ENCODE peak calls at places on chromosomes 11 and 22, in six cellular contexts. U is GM23338; M is CD4-positive, alpha-beta T cell; Y is progenitor cell of endocrine pancreas; N is heart left ventricle; G is astrocyte of the spinal cord. K is an unnamed sample.

GRCh38 chr22:48482771-48483170 is 1344.9 kb downstream of the BRD1 start:
- DNase-seq in U (no peak), M (no peak), Y (no peak), N (no peak), G (no peak), K (no peak)

GRCh38 chr11:118605116-118605867 is 2.1 kb upstream of the PHLDB1 start:
- DNase-seq in U (peak), M (no peak), Y (no peak), N (peak), G (peak), K (no peak)

GRCh38 chr11:70142171-70142875 is 60.8 kb upstream of the FADD start:
- DNase-seq in U (no peak), M (no peak), Y (no peak), N (no peak), G (no peak), K (no peak)

GRCh38 chr11:99419991-99420390 is 399.2 kb downstream of the CNTN5 start:
- DNase-seq in U (no peak), M (no peak), Y (no peak), N (no peak), G (no peak), K (no peak)

GRCh38 chr11:47592970-47593369 is 1.2 kb downstream of the C1QTNF4 start:
- DNase-seq in U (no peak), M (no peak), Y (no peak), N (no peak), G (no peak), K (no peak)

GRCh38 chr22:43921361-43921760 is 2.2 kb upstream of the PNPLA3 start:
- DNase-seq in U (no peak), M (no peak), Y (no peak), N (no peak), G (peak), K (no peak)

GRCh38 chr11:82864268-82864667 is 36.0 kb downstream of the PRCP start:
- DNase-seq in U (peak), M (peak), Y (peak), N (peak), G (peak), K (peak)

GRCh38 chr22:46484156-46484860 is 53.1 kb downstream of the CELSR1 start:
- DNase-seq in U (no peak), M (no peak), Y (no peak), N (no peak), G (no peak), K (no peak)

GRCh38 chr11:15969281-15969680 is 387.1 kb downstream of the SOX6 start:
- DNase-seq in U (no peak), M (no peak), Y (no peak), N (peak), G (peak), K (peak)

GRCh38 chr11:32198053-32198452 is 107.2 kb downstream of the RCN1 start:
- DNase-seq in U (peak), M (no peak), Y (no peak), N (no peak), G (no peak), K (no peak)

GRCh38 chr22:29109853-29110252 is 37.0 kb downstream of the KREMEN1 start:
- DNase-seq in U (no peak), M (no peak), Y (no peak), N (no peak), G (no peak), K (no peak)

GRCh38 chr11:19660076-19660475 is 52.6 kb upstream of the NAV2 start:
- DNase-seq in U (no peak), M (no peak), Y (no peak), N (no peak), G (peak), K (no peak)

GRCh38 chr22:23431337-23432072 is 148.6 kb downstream of the IGLL1 start:
- DNase-seq in U (no peak), M (no peak), Y (no peak), N (no peak), G (peak), K (no peak)

GRCh38 chr11:27213232-27213660 is 149.8 kb downstream of the CCDC34 start:
- DNase-seq in U (no peak), M (no peak), Y (no peak), N (no peak), G (peak), K (no peak)

GRCh38 chr11:69419662-69420061 is 61.8 kb upstream of the LINC01488 start:
- DNase-seq in U (no peak), M (no peak), Y (no peak), N (peak), G (no peak), K (no peak)

GRCh38 chr11:115552151-115552550 is 47.9 kb upstream of the CADM1 start:
- DNase-seq in U (no peak), M (no peak), Y (no peak), N (no peak), G (no peak), K (no peak)

GRCh38 chr11:68694404-68695297 is 10.3 kb downstream of the GAL start:
- DNase-seq in U (peak), M (no peak), Y (no peak), N (no peak), G (no peak), K (no peak)

GRCh38 chr11:134658481-134659080 is 246.5 kb upstream of the B3GAT1 start:
- DNase-seq in U (no peak), M (no peak), Y (peak), N (no peak), G (no peak), K (peak)

GRCh38 chr11:114322934-114323333 is 26.7 kb downstream of the NNMT start:
- DNase-seq in U (no peak), M (no peak), Y (no peak), N (no peak), G (no peak), K (no peak)

GRCh38 chr22:38110008-38110862 is at the start of gene BAIAP2L2:
- DNase-seq in U (peak), M (no peak), Y (no peak), N (no peak), G (no peak), K (no peak)

GRCh38 chr11:128482512-128483191 is 104.7 kb downstream of the ETS1 start:
- DNase-seq in U (no peak), M (peak), Y (no peak), N (peak), G (peak), K (no peak)

GRCh38 chr11:59523541-59523940 is 12.2 kb downstream of the OR4D9 start:
- DNase-seq in U (peak), M (no peak), Y (no peak), N (no peak), G (no peak), K (no peak)

GRCh38 chr11:3955299-3955665 is 99.8 kb downstream of the STIM1 start:
- DNase-seq in U (no peak), M (no peak), Y (no peak), N (no peak), G (no peak), K (no peak)

GRCh38 chr11:62445314-62445740 is 26.5 kb downstream of the SCGB1A1 start:
- DNase-seq in U (no peak), M (no peak), Y (no peak), N (peak), G (peak), K (no peak)

GRCh38 chr11:19644316-19644715 is 68.3 kb upstream of the NAV2 start:
- DNase-seq in U (no peak), M (no peak), Y (no peak), N (no peak), G (peak), K (no peak)

GRCh38 chr11:9575531-9576240 is 2.2 kb downstream of the WEE1 start:
- DNase-seq in U (no peak), M (no peak), Y (no peak), N (no peak), G (peak), K (no peak)

GRCh38 chr11:36035999-36036398 is 92.1 kb downstream of the LDLRAD3 start:
- DNase-seq in U (no peak), M (no peak), Y (no peak), N (no peak), G (no peak), K (no peak)

GRCh38 chr22:20095521-20095920 is 15.5 kb downstream of the DGCR8 start:
- DNase-seq in U (no peak), M (no peak), Y (no peak), N (no peak), G (no peak), K (no peak)

GRCh38 chr22:49427341-49427740 is 400.3 kb downstream of the BRD1 start:
- DNase-seq in U (no peak), M (no peak), Y (no peak), N (no peak), G (no peak), K (no peak)

GRCh38 chr22:39343259-39344045 is 6.3 kb upstream of the SYNGR1 start:
- DNase-seq in U (peak), M (peak), Y (peak), N (peak), G (peak), K (no peak)

GRCh38 chr11:63802637-63803414 is 10.4 kb upstream of the SPINDOC start:
- DNase-seq in U (no peak), M (no peak), Y (no peak), N (no peak), G (no peak), K (no peak)

GRCh38 chr11:67054851-67055523 is 1.7 kb upstream of the RHOD start:
- DNase-seq in U (no peak), M (no peak), Y (no peak), N (peak), G (peak), K (no peak)

GRCh38 chr11:101516546-101516945 is 67.3 kb downstream of the TRPC6 start:
- DNase-seq in U (peak), M (no peak), Y (no peak), N (no peak), G (no peak), K (no peak)

GRCh38 chr11:13965337-13965736 is 2.8 kb downstream of the SPON1 start:
- DNase-seq in U (peak), M (no peak), Y (no peak), N (no peak), G (no peak), K (no peak)

GRCh38 chr11:13972033-13972910 is 9.7 kb downstream of the SPON1 start:
- DNase-seq in U (no peak), M (no peak), Y (no peak), N (no peak), G (peak), K (no peak)

GRCh38 chr11:13972958-13973357 is 10.4 kb downstream of the SPON1 start:
- DNase-seq in U (no peak), M (no peak), Y (no peak), N (no peak), G (no peak), K (no peak)

GRCh38 chr11:13966486-13966885 is 4.0 kb downstream of the SPON1 start:
- DNase-seq in U (no peak), M (no peak), Y (no peak), N (no peak), G (no peak), K (no peak)

DNA sequence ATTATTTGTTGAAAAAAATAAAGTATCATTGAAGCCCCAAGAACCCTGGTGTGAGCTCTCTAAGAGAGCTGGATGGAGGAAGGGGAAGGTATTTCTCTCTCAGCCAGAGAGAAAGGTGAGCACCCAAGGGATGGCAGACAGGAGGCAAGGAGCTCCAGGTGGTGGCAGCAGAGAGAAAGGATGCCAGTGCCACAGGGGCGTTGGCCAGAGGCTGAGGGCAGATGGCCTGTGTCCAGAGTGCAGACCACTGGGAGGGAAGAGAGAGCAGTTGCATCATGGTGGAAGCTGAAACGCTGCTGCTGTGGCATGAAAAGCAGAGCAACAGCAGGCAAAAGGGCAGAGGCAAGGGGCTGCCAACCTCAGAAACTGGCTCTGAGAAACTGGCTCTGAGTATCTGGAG is 8.5 kb downstream of the SPON1 start:
- DNase-seq in U (peak), M (no peak), Y (no peak), N (peak), G (no peak), K (no peak)
- TF ChIP-seq CTCF in U (peak), M (peak), Y (peak), N (peak), G (peak), K (no peak)

DNA sequence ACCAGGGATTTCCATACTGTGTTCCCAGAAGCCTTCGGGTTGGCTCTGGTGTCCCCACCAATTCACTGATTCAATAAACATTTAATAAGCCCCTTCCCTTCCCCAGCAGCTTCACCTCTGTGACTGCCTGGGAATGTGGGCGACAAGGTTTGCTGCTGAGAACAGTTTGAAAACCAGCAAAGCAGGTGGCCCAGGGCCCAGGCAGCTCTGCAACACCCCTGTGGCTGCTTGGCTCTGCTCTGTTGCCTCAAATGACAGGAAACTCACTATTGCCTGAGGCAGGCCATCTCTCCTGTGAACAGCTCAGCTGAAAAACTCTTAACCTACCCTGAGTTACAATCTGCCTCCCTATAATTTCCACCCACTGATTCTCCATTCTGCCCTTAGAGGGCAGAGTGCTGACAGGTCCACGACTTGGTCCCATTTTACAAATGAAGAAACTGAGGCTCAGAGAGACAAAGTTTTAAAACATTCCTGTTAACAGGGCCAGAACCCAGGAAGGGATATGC is 10.5 kb downstream of the ADORA2A start:
- DNase-seq in U (no peak), M (no peak), Y (no peak), N (no peak), G (no peak), K (no peak)
- TF ChIP-seq CTCF in U (peak), M (no peak), Y (no peak), N (no peak), G (no peak), K (peak)

DNA sequence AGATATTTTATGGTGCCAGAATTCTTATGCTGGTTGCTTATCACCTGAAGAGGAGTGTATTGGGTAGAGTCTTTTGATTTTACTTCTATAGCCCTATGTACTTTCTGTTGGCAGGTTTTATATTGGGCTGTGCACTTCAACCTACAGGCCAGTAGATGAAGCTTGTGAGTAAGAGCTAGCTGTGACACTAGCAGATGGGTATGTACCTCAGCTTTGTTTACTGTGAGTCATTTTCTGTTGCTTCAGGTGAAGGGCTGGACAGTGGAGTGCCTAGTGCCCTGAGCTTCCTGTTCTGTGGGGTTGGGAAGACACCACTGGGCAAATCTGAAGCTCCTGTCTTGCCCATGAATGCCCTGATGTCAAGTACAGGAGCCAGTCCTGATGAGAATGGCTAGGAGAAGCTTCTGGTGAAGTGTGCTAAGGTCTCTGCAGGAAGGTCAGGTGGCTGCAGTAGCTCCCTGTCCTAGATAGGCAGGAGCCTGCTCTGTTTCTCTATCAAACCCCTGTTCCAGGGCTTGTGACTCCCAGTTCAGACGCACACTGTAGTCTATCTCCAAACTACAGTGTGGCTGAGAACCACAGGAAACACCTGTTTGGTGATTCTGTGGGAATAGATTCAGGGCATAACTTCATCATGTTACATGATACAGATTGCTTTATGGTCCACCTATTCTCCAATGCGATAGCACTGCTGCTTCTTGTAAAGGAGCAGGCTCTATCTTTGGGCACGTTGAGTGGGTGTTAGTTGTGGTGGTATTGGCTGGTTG is 755.7 kb downstream of the KCNA4 start:
- DNase-seq in U (no peak), M (no peak), Y (no peak), N (no peak), G (peak), K (no peak)
- TF ChIP-seq CTCF in U (no peak), M (no peak), Y (no peak), N (no peak), G (no peak), K (no peak)

DNA sequence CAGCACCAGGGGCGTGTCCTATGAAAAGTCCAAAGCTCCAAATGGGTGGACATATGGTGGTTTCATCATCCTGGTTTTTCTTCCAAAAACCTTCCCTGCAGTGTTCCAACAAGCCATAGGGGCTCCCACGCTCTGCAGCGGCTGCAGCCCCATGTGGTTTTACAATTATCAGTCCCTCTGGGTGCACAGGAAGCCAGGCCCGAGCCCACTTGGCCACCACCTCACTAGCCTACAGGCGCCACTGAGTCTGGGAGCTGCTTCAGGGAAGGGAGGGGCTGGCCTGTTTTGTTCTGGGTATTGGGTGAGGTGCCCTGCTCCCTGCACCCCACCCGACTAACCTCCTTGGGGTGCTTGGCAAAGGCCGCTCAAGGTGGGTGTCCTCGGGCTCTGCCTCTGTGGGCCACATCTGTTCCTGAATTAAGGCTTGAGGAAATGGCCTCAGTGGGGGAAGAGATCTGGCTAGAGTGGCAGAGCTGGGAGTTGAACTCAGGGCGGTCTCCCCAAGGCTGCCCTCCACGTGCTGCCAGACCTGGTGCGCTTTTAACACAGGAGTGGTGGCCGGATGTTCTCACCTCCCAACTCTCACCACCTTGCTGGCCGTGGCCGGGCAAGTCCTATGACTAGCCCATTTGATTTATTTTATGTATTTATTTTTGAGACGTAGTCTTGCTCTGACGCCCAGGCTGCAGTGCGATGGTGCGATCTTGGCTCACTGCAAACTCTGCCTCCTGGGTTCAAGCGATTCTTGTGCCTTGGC is 5.3 kb upstream of the CDC42BPG start:
- DNase-seq in U (no peak), M (no peak), Y (no peak), N (peak), G (no peak), K (no peak)
- TF ChIP-seq CTCF in U (no peak), M (no peak), Y (no peak), N (peak), G (peak), K (no peak)

DNA sequence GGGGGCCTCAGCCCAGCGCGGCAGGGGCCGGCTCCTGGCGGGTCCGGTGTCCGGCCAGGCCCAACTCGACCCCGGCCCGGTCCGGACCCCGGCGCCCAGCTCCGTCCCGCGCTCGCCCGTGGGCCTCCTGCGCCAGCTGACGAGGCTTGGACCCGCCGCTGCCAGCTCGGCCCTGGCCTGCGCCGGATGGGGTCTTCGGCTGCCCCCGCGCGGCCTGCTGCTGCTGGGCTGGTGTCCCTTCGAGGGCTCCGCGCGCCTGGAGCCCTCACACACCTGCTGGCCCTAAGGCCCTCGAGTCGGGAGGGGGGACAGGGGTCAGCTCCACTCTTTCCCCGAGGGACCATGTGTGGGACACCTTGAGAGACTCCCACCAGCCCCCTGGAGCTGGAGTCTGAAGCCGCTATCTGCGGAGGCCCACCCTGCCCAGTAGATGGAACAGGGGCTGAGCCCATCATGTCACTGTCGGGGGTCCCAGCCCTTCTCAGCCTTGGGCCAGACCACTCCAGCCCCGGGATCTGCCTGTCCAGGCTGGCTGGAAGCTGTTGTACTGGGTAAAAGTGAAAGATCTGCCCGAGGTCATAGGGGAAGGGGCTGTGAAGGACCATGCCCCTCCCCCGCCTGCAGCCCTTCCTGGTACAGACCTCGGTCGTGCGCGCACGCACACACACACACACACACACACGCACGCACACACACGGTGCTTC is 768 bp upstream of the CDKN1C start:
- DNase-seq in U (peak), M (peak), Y (peak), N (peak), G (peak), K (no peak)
- TF ChIP-seq CTCF in U (peak), M (no peak), Y (peak), N (peak), G (peak), K (no peak)

DNA sequence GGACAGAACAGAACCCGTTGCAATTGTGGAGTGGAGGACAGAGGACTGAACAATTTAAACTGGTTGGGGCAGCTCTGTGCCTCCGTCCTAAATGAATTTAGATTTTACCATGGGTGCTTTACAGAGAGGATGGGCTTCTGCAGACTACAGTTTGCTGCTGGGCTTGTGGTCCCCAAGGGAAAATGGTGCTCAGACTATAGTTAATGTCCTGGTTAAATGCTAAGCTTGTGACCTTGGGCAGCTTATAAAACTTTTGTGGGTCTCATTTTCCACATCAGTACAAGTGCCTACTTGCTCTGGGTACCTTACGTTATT is 355.2 kb upstream of the NARS2 start:
- DNase-seq in U (no peak), M (no peak), Y (no peak), N (no peak), G (no peak), K (no peak)
- TF ChIP-seq CTCF in U (no peak), M (no peak), Y (no peak), N (no peak), G (no peak), K (no peak)